ENCODE peak calls at places on chromosomes 11 and 22, in five cellular contexts. A is fibroblast of villous mesenchyme, F is tibial nerve, H is posterior cingulate gyrus, J is C1 segment of cervical spinal cord. X is an unnamed sample.

GRCh38 chr11:76918941-76919386 is 58.2 kb downstream of the ACER3 start:
- DNase-seq in F (no peak), J (no peak), A (peak), H (no peak), X (no peak)

GRCh38 chr11:111663820-111664219 is 61.6 kb downstream of the SIK2 start:
- DNase-seq in H (no peak), A (no peak), J (no peak), F (no peak), X (no peak)

GRCh38 chr22:45398214-45398613 is 15.2 kb downstream of the SMC1B start:
- DNase-seq in F (no peak), A (no peak), J (no peak), H (no peak), X (no peak)

GRCh38 chr11:31641477-31642062 is 132.0 kb downstream of the ELP4 start:
- DNase-seq in J (no peak), H (no peak), F (no peak), A (peak), X (no peak)

GRCh38 chr22:36612458-36612857 is 83.5 kb upstream of the EIF3D start:
- DNase-seq in F (no peak), H (no peak), J (no peak), A (peak), X (no peak)

GRCh38 chr22:35446365-35446764 is 46.4 kb downstream of the MCM5 start:
- DNase-seq in J (no peak), H (peak), F (no peak), A (peak), X (no peak)

GRCh38 chr11:71505781-71506180 is 21.3 kb upstream of the KRTAP5-7 start:
- DNase-seq in F (no peak), A (no peak), H (no peak), J (no peak), X (no peak)

GRCh38 chr11:62721994-62722393 is 5.3 kb downstream of the HNRNPUL2 start:
- DNase-seq in A (peak), H (no peak), F (no peak), J (no peak), X (no peak)

GRCh38 chr11:92098172-92098571 is 126.4 kb upstream of the FAT3 start:
- DNase-seq in F (no peak), H (no peak), A (no peak), J (no peak), X (no peak)

GRCh38 chr11:7278314-7278917 is 26.7 kb downstream of the SYT9 start:
- DNase-seq in J (no peak), H (no peak), F (no peak), A (peak), X (no peak)

GRCh38 chr11:6357222-6357621 is 33.1 kb upstream of the SMPD1 start:
- DNase-seq in J (no peak), F (no peak), A (peak), H (peak), X (no peak)

GRCh38 chr22:20116376-20116950 is 559 bp downstream of the RANBP1 start:
- DNase-seq in A (no peak), J (no peak), H (no peak), F (no peak), X (no peak)

GRCh38 chr11:14029971-14030531 is 67.5 kb downstream of the SPON1 start:
- DNase-seq in J (no peak), F (peak), A (peak), H (no peak), X (no peak)

GRCh38 chr22:28063656-28064055 is 144.6 kb upstream of the PITPNB start:
- DNase-seq in F (no peak), J (no peak), H (no peak), A (no peak), X (no peak)

GRCh38 chr11:115168229-115168671 is 336.0 kb downstream of the CADM1 start:
- DNase-seq in F (no peak), H (peak), J (no peak), A (no peak), X (no peak)

GRCh38 chr11:87219266-87219665 is 181.5 kb downstream of the TMEM135 start:
- DNase-seq in J (no peak), F (no peak), H (no peak), A (no peak), X (no peak)

GRCh38 chr11:12167098-12167999 is 57.0 kb downstream of the MICAL2 start:
- DNase-seq in H (no peak), J (no peak), F (no peak), A (peak), X (no peak)

GRCh38 chr11:28793282-28793738 is 685.1 kb downstream of the METTL15 start:
- DNase-seq in J (no peak), A (no peak), H (no peak), F (no peak), X (no peak)

GRCh38 chr22:20749453-20749852 is 24.5 kb upstream of the SERPIND1 start:
- DNase-seq in H (no peak), F (no peak), J (no peak), A (no peak), X (no peak)

GRCh38 chr22:17592201-17592600 is 28.9 kb downstream of the SLC25A18 start:
- DNase-seq in F (no peak), J (no peak), A (no peak), H (no peak), X (no peak)

GRCh38 chr11:2562181-2562581 is 117.4 kb downstream of the KCNQ1 start:
- DNase-seq in J (peak), H (peak), F (peak), A (no peak), X (no peak)

GRCh38 chr11:86106916-86107315 is 38.0 kb upstream of the PICALM start:
- DNase-seq in F (no peak), J (no peak), H (no peak), A (no peak), X (no peak)

GRCh38 chr11:36015806-36016205 is 71.9 kb downstream of the LDLRAD3 start:
- DNase-seq in F (peak), A (no peak), J (peak), H (peak), X (no peak)

GRCh38 chr22:42432020-42432596 is at the start of gene NFAM1:
- DNase-seq in A (no peak), F (no peak), J (peak), H (no peak), X (no peak)

GRCh38 chr11:11993814-11994213 is 14.6 kb downstream of the DKK3 start:
- DNase-seq in F (no peak), A (peak), H (peak), J (peak), X (no peak)

GRCh38 chr22:42300286-42301071 is 30.0 kb upstream of the TCF20 start:
- DNase-seq in F (no peak), H (no peak), A (no peak), J (no peak), X (no peak)

GRCh38 chr11:47325271-47326041 is 27.0 kb downstream of the MYBPC3 start:
- DNase-seq in F (no peak), J (no peak), H (no peak), A (no peak), X (no peak)

GRCh38 chr11:69831985-69832384 is 12.8 kb upstream of the FGF3 start:
- DNase-seq in F (no peak), H (no peak), J (no peak), A (no peak), X (no peak)

GRCh38 chr11:118922745-118923627 is 2.7 kb downstream of the BCL9L start:
- DNase-seq in A (no peak), H (no peak), J (no peak), F (no peak), X (no peak)